ENCODE peak calls at places on chromosome 4, in ten cellular contexts. S is cardiac fibroblast; D is epithelial cell of proximal tubule; F is foreskin fibroblast; O is ovary; M is CD8-positive, alpha-beta T cell; H is spleen; Y is mammary epithelial cell; K is astrocyte of the spinal cord; T is neural crest cell. G is an unnamed sample.
A peak's percentile ranks its signal among the peaks of the same experiment; 100 is the strongest.

GRCh38 chr4:3766791-3767561 is 791 bp downstream of the ADRA2C start:
- DNase-seq in S (no peak), F (no peak), O (no peak), K (peak; percentile 3), T (peak; percentile 22), Y (peak; percentile 10), M (no peak), H (no peak), D (no peak), G (no peak)

GRCh38 chr4:128107766-128108165 is 46.7 kb downstream of the LARP1B start:
- DNase-seq in K (peak; percentile 69), H (no peak), F (no peak), O (no peak), T (no peak), D (no peak), Y (no peak), S (peak; percentile 7), M (no peak), G (no peak)

GRCh38 chr4:31081375-31081774 is 361.2 kb downstream of the PCDH7 start:
- DNase-seq in K (peak; percentile 58), D (no peak), H (no peak), Y (peak; percentile 16), T (no peak), S (peak; percentile 62), F (peak; percentile 3), M (no peak), O (no peak), G (no peak)

GRCh38 chr4:78356251-78356650 is 195.3 kb upstream of the ANXA3 start:
- DNase-seq in S (no peak), F (no peak), H (no peak), D (no peak), K (peak; percentile 20), O (no peak), M (no peak), Y (no peak), T (no peak), G (no peak)

GRCh38 chr4:8176547-8177399 is 18.2 kb upstream of the ABLIM2 start:
- DNase-seq in Y (peak; percentile 51), F (peak; percentile 33), M (peak; percentile 32), O (peak; percentile 40), D (no peak), T (peak; percentile 48), S (peak; percentile 80), H (peak; percentile 84), K (peak; percentile 48), G (no peak)

GRCh38 chr4:80305466-80305865 is 30.1 kb upstream of the CFAP299 start:
- DNase-seq in S (no peak), D (no peak), K (peak; percentile 45), F (peak; percentile 75), O (no peak), Y (peak; percentile 51), T (no peak), H (no peak), M (no peak), G (no peak)

GRCh38 chr4:153651041-153651960 is 32.8 kb upstream of the TLR2 start:
- DNase-seq in F (no peak), O (no peak), Y (peak; percentile 43), H (peak; percentile 87), M (peak; percentile 37), D (no peak), K (peak; percentile 13), S (no peak), T (no peak), G (no peak)

GRCh38 chr4:82851902-82852750 is 38.8 kb downstream of the SEC31A start:
- DNase-seq in K (peak; percentile 49), F (peak; percentile 12), D (no peak), H (no peak), M (no peak), O (no peak), T (no peak), S (peak; percentile 61), Y (no peak), G (no peak)

GRCh38 chr4:99759346-99759984 is 57.2 kb upstream of the DAPP1 start:
- DNase-seq in T (no peak), M (no peak), F (no peak), Y (no peak), D (no peak), O (no peak), K (peak; percentile 18), H (no peak), S (no peak), G (no peak)

GRCh38 chr4:88610771-88611170 is 18.5 kb downstream of the HERC3 start:
- DNase-seq in M (no peak), K (peak; percentile 22), Y (no peak), T (no peak), F (peak; percentile 41), S (peak; percentile 70), H (no peak), O (peak; percentile 42), D (peak; percentile 93), G (no peak)

GRCh38 chr4:148452970-148453369 is 10.8 kb upstream of the NR3C2 start:
- DNase-seq in F (no peak), O (no peak), M (no peak), H (no peak), T (no peak), Y (no peak), D (no peak), S (no peak), K (no peak), G (no peak)

GRCh38 chr4:15353207-15353606 is 74.6 kb upstream of the C1QTNF7 start:
- DNase-seq in D (no peak), S (no peak), M (no peak), O (no peak), T (no peak), Y (no peak), H (no peak), F (no peak), K (no peak), G (no peak)

GRCh38 chr4:122612540-122612939 is 8.3 kb downstream of the IL21 start:
- DNase-seq in O (no peak), T (no peak), K (no peak), F (peak; percentile 15), H (no peak), D (no peak), Y (peak; percentile 28), S (no peak), M (no peak), G (no peak)

GRCh38 chr4:148857234-148857972 is 415.2 kb upstream of the NR3C2 start:
- DNase-seq in H (no peak), T (no peak), M (no peak), O (no peak), S (peak; percentile 15), Y (peak; percentile 15), D (peak; percentile 60), F (no peak), K (peak; percentile 15), G (no peak)

DNA sequence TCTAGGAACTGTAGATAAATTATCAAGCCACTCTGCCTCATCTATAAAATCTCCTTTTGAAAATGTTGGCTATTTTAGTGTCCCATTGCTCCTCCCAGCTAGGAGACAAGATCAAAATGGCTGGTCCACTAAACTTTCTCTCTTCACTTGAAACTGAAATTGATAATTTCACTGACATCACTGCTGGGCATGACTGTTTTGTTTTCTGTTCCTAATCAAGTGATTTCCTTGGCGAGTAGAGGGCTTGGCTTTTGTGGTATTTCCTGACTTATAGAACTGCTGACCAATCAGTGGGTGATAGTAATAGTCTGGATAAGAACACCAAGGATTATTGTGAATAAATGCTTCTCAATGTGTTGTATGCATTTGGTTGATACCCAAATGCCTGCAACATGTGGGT is 2152.9 kb downstream of the ARAP2 start:
- DNase-seq in K (no peak), H (no peak), M (no peak), Y (no peak), F (no peak), S (peak; percentile 65), T (no peak), D (no peak), O (no peak), G (no peak)
- TF ChIP-seq CTCF in K (no peak), H (no peak), M (no peak), Y (no peak), F (no peak), S (no peak), T (no peak), D (no peak), O (no peak), G (no peak)

DNA sequence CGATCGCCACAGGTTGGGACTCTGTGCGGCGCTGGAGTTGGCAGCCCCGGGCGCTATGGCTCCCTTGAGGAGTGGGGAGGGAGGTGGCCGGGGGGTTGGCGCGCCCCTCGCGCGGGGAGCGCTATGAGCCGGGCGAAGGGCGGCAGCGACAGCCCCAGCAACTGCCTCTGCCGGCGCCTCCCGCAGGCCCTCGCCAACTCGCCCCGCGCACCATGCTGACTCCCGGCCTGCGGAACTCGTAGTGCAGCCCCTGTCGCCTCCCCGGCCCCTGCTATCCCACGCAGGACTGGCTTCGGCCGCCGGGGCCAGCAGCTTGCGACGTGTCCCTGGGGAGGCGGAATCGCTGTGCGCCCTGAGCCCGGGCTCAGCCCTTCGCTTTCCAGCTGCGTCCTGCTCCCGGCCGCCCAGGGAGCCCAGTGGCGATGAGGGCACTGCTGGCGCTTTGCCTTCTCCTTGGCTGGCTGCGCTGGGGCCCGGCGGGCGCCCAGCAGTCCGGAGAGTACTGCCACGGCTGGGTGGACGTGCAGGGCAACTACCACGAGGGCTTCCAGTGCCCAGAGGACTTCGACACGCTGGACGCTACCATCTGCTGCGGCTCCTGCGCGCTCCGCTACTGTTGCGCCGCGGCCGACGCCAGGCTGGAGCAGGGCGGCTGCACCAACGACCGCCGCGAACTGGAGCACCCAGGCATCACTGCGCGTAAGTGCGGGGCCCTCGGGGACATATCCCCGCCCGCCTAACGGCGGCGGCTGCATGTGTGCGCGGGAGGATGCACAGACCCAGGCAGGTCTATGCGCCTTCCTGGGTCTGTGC is 553 bp downstream of the SHISA3 start:
- DNase-seq in Y (peak; percentile 25), D (no peak), S (peak; percentile 47), K (peak; percentile 40), T (peak; percentile 19), H (peak; percentile 77), O (no peak), M (no peak), F (no peak), G (no peak)
- TF ChIP-seq CTCF in Y (no peak), D (no peak), S (no peak), K (no peak), T (no peak), H (no peak), O (no peak), M (no peak), F (no peak), G (no peak)

GRCh38 chr4:138519436-138519835 is 277.3 kb upstream of the SLC7A11 start:
- DNase-seq in D (no peak), K (no peak), T (no peak), Y (no peak), F (no peak), M (no peak), S (no peak), H (no peak), O (no peak), G (no peak)

GRCh38 chr4:138521809-138522208 is 279.7 kb upstream of the SLC7A11 start:
- DNase-seq in T (no peak), H (peak; percentile 56), O (no peak), S (no peak), Y (no peak), F (no peak), K (no peak), M (no peak), D (no peak), G (no peak)

GRCh38 chr4:138522366-138522765 is 280.2 kb upstream of the SLC7A11 start:
- DNase-seq in T (no peak), F (peak; percentile 14), D (no peak), O (no peak), M (no peak), S (peak; percentile 32), Y (peak; percentile 30), H (no peak), K (peak; percentile 25), G (no peak)
- TF ChIP-seq CTCF in T (peak; percentile 55), F (peak; percentile 42), D (peak; percentile 74), O (no peak), M (no peak), S (peak; percentile 58), Y (peak; percentile 44), H (no peak), K (peak; percentile 46), G (no peak)

GRCh38 chr4:38034986-38035882 is 75.0 kb downstream of the PTTG2 start:
- DNase-seq in H (no peak), Y (peak; percentile 30), O (no peak), K (peak; percentile 80), M (peak; percentile 22), T (peak; percentile 29), S (peak; percentile 79), F (peak; percentile 53), D (no peak), G (no peak)
- TF ChIP-seq CTCF in H (peak; percentile 78), Y (peak; percentile 59), O (peak; percentile 82), K (peak; percentile 55), M (peak; percentile 89), T (peak; percentile 80), S (peak; percentile 62), F (peak; percentile 59), D (peak; percentile 72), G (peak; percentile 88)

G was measured in natural killer cell.